ENCODE peak calls at places on chromosome 18, in nine cellular contexts. L, Y, J, E, S, K, D, U and I are unnamed samples.
A peak's percentile ranks its signal among the peaks of the same experiment; 100 is the strongest.

GRCh38 chr18:51522821-51523220 is 325.3 kb upstream of the MEX3C start:
- DNase-seq in L (no peak), J (no peak), S (no peak), K (no peak), Y (no peak), E (no peak), D (no peak), U (no peak), I (no peak)

GRCh38 chr18:5295231-5295920 is at the start of gene ZBTB14:
- DNase-seq in D (peak; percentile 20), J (peak; percentile 53), L (peak; percentile 61), Y (no peak), K (no peak), E (peak; percentile 31), S (peak; percentile 62), U (no peak), I (no peak)

GRCh38 chr18:7452331-7452730 is 114.8 kb upstream of the PTPRM start:
- DNase-seq in K (peak; percentile 38), D (no peak), U (no peak), S (peak; percentile 46), J (peak; percentile 9), L (peak; percentile 18), E (no peak), Y (no peak), I (peak; percentile 8)

GRCh38 chr18:60493066-60493465 is 120.5 kb upstream of the MC4R start:
- DNase-seq in S (no peak), J (no peak), U (no peak), E (no peak), D (no peak), Y (no peak), L (no peak), K (no peak), I (no peak)

GRCh38 chr18:59715966-59716369 is 18.7 kb upstream of the CCBE1 start:
- DNase-seq in U (no peak), J (peak; percentile 88), E (no peak), S (peak; percentile 94), L (peak; percentile 75), K (no peak), D (no peak), Y (no peak), I (peak; percentile 97)

GRCh38 chr18:34322365-34323289 is 97.9 kb upstream of the NOL4 start:
- DNase-seq in S (peak; percentile 41), K (peak; percentile 82), J (peak; percentile 82), U (no peak), L (peak; percentile 60), Y (no peak), D (no peak), E (peak; percentile 75), I (no peak)

GRCh38 chr18:136433-136832 is 21.9 kb upstream of the USP14 start:
- DNase-seq in U (no peak), Y (no peak), S (no peak), L (no peak), K (no peak), E (no peak), D (no peak), J (no peak), I (no peak)

GRCh38 chr18:79926306-79926705 is 25.1 kb downstream of the SLC66A2 start:
- DNase-seq in L (no peak), Y (no peak), K (no peak), J (no peak), S (no peak), D (no peak), U (no peak), E (no peak), I (no peak)

GRCh38 chr18:68275616-68276015 is 439.3 kb downstream of the TMX3 start:
- DNase-seq in Y (no peak), U (no peak), J (peak; percentile 89), D (no peak), K (no peak), L (peak; percentile 70), E (no peak), S (peak; percentile 62), I (peak; percentile 77)

GRCh38 chr18:40423291-40423690 is 1531.7 kb upstream of the PIK3C3 start:
- DNase-seq in K (no peak), L (no peak), J (no peak), Y (no peak), D (no peak), S (no peak), E (no peak), U (no peak), I (no peak)